ENCODE peak calls at places on chromosomes 13 and 19, in four cellular contexts. One of them, this sample, is unnamed.

GRCh38 chr13:30047154-30047874 is 196.9 kb upstream of the UBL3 start:
- DNase-seq in CD8-positive, alpha-beta T cell: no peak
- DNase-seq in upper lobe of left lung: no peak
- DNase-seq in HCT116: no peak
- DNase-seq in this sample: no peak

GRCh38 chr13:94058821-94059360 is 420.6 kb downstream of the DCT start:
- DNase-seq in CD8-positive, alpha-beta T cell: no peak
- DNase-seq in HCT116: no peak
- DNase-seq in upper lobe of left lung: no peak
- DNase-seq in this sample: no peak

GRCh38 chr13:26557051-26557392 is 461 bp upstream of the WASF3 start:
- DNase-seq in CD8-positive, alpha-beta T cell: no peak
- DNase-seq in upper lobe of left lung: no peak
- DNase-seq in HCT116: peak; percentile 8
- DNase-seq in this sample: no peak

GRCh38 chr19:7294571-7295212 is 478 bp upstream of the INSR start:
- DNase-seq in HCT116: peak; percentile 75
- DNase-seq in upper lobe of left lung: peak; percentile 93
- DNase-seq in CD8-positive, alpha-beta T cell: no peak
- DNase-seq in this sample: no peak

GRCh38 chr19:53525922-53526321 is 12.0 kb upstream of the ZNF331 start:
- DNase-seq in upper lobe of left lung: no peak
- DNase-seq in HCT116: no peak
- DNase-seq in CD8-positive, alpha-beta T cell: no peak
- DNase-seq in this sample: no peak

GRCh38 chr13:70623260-70623659 is 515.0 kb upstream of the KLHL1 start:
- DNase-seq in upper lobe of left lung: no peak
- DNase-seq in CD8-positive, alpha-beta T cell: no peak
- DNase-seq in HCT116: no peak
- DNase-seq in this sample: no peak

GRCh38 chr13:21124853-21125252 is 51.5 kb downstream of the SKA3 start:
- DNase-seq in CD8-positive, alpha-beta T cell: no peak
- DNase-seq in HCT116: no peak
- DNase-seq in upper lobe of left lung: no peak
- DNase-seq in this sample: no peak

GRCh38 chr19:45016388-45017314 is 15.4 kb downstream of the RELB start:
- DNase-seq in HCT116: peak; percentile 42
- DNase-seq in upper lobe of left lung: no peak
- DNase-seq in CD8-positive, alpha-beta T cell: peak; percentile 86
- DNase-seq in this sample: peak; percentile 71

GRCh38 chr13:44022196-44022595 is 142.5 kb downstream of the LACC1 start:
- DNase-seq in upper lobe of left lung: no peak
- DNase-seq in HCT116: no peak
- DNase-seq in CD8-positive, alpha-beta T cell: no peak
- DNase-seq in this sample: no peak

GRCh38 chr13:52599853-52600603 is 42.2 kb upstream of the HNRNPA1L2 start:
- DNase-seq in HCT116: no peak
- DNase-seq in CD8-positive, alpha-beta T cell: no peak
- DNase-seq in upper lobe of left lung: peak; percentile 90
- DNase-seq in this sample: no peak

GRCh38 chr19:41646589-41647204 is 19.8 kb upstream of the CEACAM4 start:
- DNase-seq in upper lobe of left lung: peak; percentile 94
- DNase-seq in HCT116: peak; percentile 3
- DNase-seq in CD8-positive, alpha-beta T cell: no peak
- DNase-seq in this sample: peak; percentile 35

GRCh38 chr13:26017932-26018690 is 33.7 kb downstream of the SHISA2 start:
- DNase-seq in HCT116: no peak
- DNase-seq in upper lobe of left lung: no peak
- DNase-seq in CD8-positive, alpha-beta T cell: no peak
- DNase-seq in this sample: no peak

GRCh38 chr19:50418186-50419021 is at the start of gene SPIB:
- DNase-seq in upper lobe of left lung: peak; percentile 77
- DNase-seq in HCT116: no peak
- DNase-seq in CD8-positive, alpha-beta T cell: no peak
- DNase-seq in this sample: no peak

GRCh38 chr19:55136399-55137102 is 12.5 kb downstream of the TNNT1 start:
- DNase-seq in upper lobe of left lung: peak; percentile 59
- DNase-seq in HCT116: no peak
- DNase-seq in CD8-positive, alpha-beta T cell: no peak
- DNase-seq in this sample: no peak

GRCh38 chr19:2933490-2933910 is 11.3 kb downstream of the ZNF77 start:
- DNase-seq in upper lobe of left lung: no peak
- DNase-seq in CD8-positive, alpha-beta T cell: no peak
- DNase-seq in HCT116: no peak
- DNase-seq in this sample: no peak
- H3K9me3 ChIP-seq in upper lobe of left lung: peaks cover 45% of the 10 kb centered on the region
- H3K9me3 ChIP-seq in CD8-positive, alpha-beta T cell: peaks cover 17% of the 10 kb centered on the region
- H3K9me3 ChIP-seq in HCT116: peaks cover 30% of the 10 kb centered on the region
- H3K9me3 ChIP-seq in this sample: peaks cover 16% of the 10 kb centered on the region

GRCh38 chr19:15616183-15616582 is 1.2 kb downstream of the CYP4F8 start:
- DNase-seq in HCT116: no peak
- DNase-seq in upper lobe of left lung: no peak
- DNase-seq in CD8-positive, alpha-beta T cell: no peak
- DNase-seq in this sample: no peak

GRCh38 chr19:15618321-15618720 is 3.3 kb downstream of the CYP4F8 start:
- DNase-seq in CD8-positive, alpha-beta T cell: no peak
- DNase-seq in HCT116: no peak
- DNase-seq in upper lobe of left lung: no peak
- DNase-seq in this sample: no peak

GRCh38 chr19:15615526-15615925 is 508 bp downstream of the CYP4F8 start:
- DNase-seq in upper lobe of left lung: peak; percentile 74
- DNase-seq in CD8-positive, alpha-beta T cell: no peak
- DNase-seq in HCT116: no peak
- DNase-seq in this sample: no peak

GRCh38 chr19:15614507-15615379 is at the start of gene CYP4F8:
- DNase-seq in CD8-positive, alpha-beta T cell: no peak
- DNase-seq in HCT116: no peak
- DNase-seq in upper lobe of left lung: peak; percentile 29
- DNase-seq in this sample: no peak

GRCh38 chr19:15616627-15617270 is 1.7 kb downstream of the CYP4F8 start:
- DNase-seq in upper lobe of left lung: no peak
- DNase-seq in CD8-positive, alpha-beta T cell: no peak
- DNase-seq in HCT116: no peak
- DNase-seq in this sample: no peak
- H3K9me3 ChIP-seq in upper lobe of left lung: no peaks in the 10 kb centered on the region
- H3K9me3 ChIP-seq in CD8-positive, alpha-beta T cell: no peaks in the 10 kb centered on the region
- H3K9me3 ChIP-seq in HCT116: no peaks in the 10 kb centered on the region
- H3K9me3 ChIP-seq in this sample: no peaks in the 10 kb centered on the region

GRCh38 chr19:15622991-15623390 is 8.0 kb downstream of the CYP4F8 start:
- DNase-seq in CD8-positive, alpha-beta T cell: no peak
- DNase-seq in upper lobe of left lung: peak; percentile 55
- DNase-seq in HCT116: no peak
- DNase-seq in this sample: no peak
- H3K9me3 ChIP-seq in CD8-positive, alpha-beta T cell: no peaks in the 10 kb centered on the region
- H3K9me3 ChIP-seq in upper lobe of left lung: no peaks in the 10 kb centered on the region
- H3K9me3 ChIP-seq in HCT116: no peaks in the 10 kb centered on the region
- H3K9me3 ChIP-seq in this sample: no peaks in the 10 kb centered on the region

GRCh38 chr19:48645652-48646191 is at the start of gene CA11:
- DNase-seq in upper lobe of left lung: no peak
- DNase-seq in CD8-positive, alpha-beta T cell: no peak
- DNase-seq in HCT116: no peak
- DNase-seq in this sample: no peak
- H3K9me3 ChIP-seq in upper lobe of left lung: no peaks in the 10 kb centered on the region
- H3K9me3 ChIP-seq in CD8-positive, alpha-beta T cell: no peaks in the 10 kb centered on the region
- H3K9me3 ChIP-seq in HCT116: no peaks in the 10 kb centered on the region
- H3K9me3 ChIP-seq in this sample: no peaks in the 10 kb centered on the region

This sample was measured in T-helper 17 cell.